ENCODE peak calls at places on chromosomes 3 and 15, in ten cellular contexts. One of them, this sample, is unnamed.

GRCh38 chr3:134360046-134360445 is 14.2 kb downstream of the AMOTL2 start:
- DNase-seq in NAMALWA: no peak
- DNase-seq in stimulated activated CD4-positive, alpha-beta T cell treated with anti-CD3 and anti-CD28 coated beads, Interleukin-1b, Interleukin-23, amount 100 ng/mL, for 24 hours: no peak
- DNase-seq in CD8-positive, alpha-beta memory T cell: no peak
- DNase-seq in stimulated activated CD8-positive, alpha-beta memory T cell treated with anti-CD3 and anti-CD28 coated beads, Interleukin-7, amount 100 ng/mL, for 1 hour: no peak
- DNase-seq in hepatocyte: no peak
- DNase-seq in AG04450: no peak
- DNase-seq in activated CD4-positive, alpha-beta memory T cell treated with anti-CD3 and anti-CD28 coated beads, Interleukin-2, amount 10 ng/mL, durations not matched to agents 7 days and 5 days: no peak
- DNase-seq in lung: no peak
- DNase-seq in activated CD8-positive, alpha-beta memory T cell treated with anti-CD3 and anti-CD28 coated beads for 48 hours: no peak
- DNase-seq in this sample: no peak

GRCh38 chr3:99747915-99748314 is 69.7 kb upstream of the CMSS1 start:
- DNase-seq in NAMALWA: no peak
- DNase-seq in stimulated activated CD4-positive, alpha-beta T cell treated with anti-CD3 and anti-CD28 coated beads, Interleukin-1b, Interleukin-23, amount 100 ng/mL, for 24 hours: no peak
- DNase-seq in CD8-positive, alpha-beta memory T cell: no peak
- DNase-seq in stimulated activated CD8-positive, alpha-beta memory T cell treated with anti-CD3 and anti-CD28 coated beads, Interleukin-7, amount 100 ng/mL, for 1 hour: no peak
- DNase-seq in hepatocyte: peak; percentile 28
- DNase-seq in AG04450: no peak
- DNase-seq in activated CD4-positive, alpha-beta memory T cell treated with anti-CD3 and anti-CD28 coated beads, Interleukin-2, amount 10 ng/mL, durations not matched to agents 7 days and 5 days: no peak
- DNase-seq in lung: no peak
- DNase-seq in activated CD8-positive, alpha-beta memory T cell treated with anti-CD3 and anti-CD28 coated beads for 48 hours: no peak
- DNase-seq in this sample: no peak

GRCh38 chr15:75577401-75578205 is 1.5 kb downstream of the PTPN9 start:
- DNase-seq in NAMALWA: peak; percentile 37
- DNase-seq in stimulated activated CD4-positive, alpha-beta T cell treated with anti-CD3 and anti-CD28 coated beads, Interleukin-1b, Interleukin-23, amount 100 ng/mL, for 24 hours: no peak
- DNase-seq in CD8-positive, alpha-beta memory T cell: no peak
- DNase-seq in stimulated activated CD8-positive, alpha-beta memory T cell treated with anti-CD3 and anti-CD28 coated beads, Interleukin-7, amount 100 ng/mL, for 1 hour: no peak
- DNase-seq in hepatocyte: no peak
- DNase-seq in AG04450: no peak
- DNase-seq in activated CD4-positive, alpha-beta memory T cell treated with anti-CD3 and anti-CD28 coated beads, Interleukin-2, amount 10 ng/mL, durations not matched to agents 7 days and 5 days: no peak
- DNase-seq in lung: no peak
- DNase-seq in activated CD8-positive, alpha-beta memory T cell treated with anti-CD3 and anti-CD28 coated beads for 48 hours: no peak
- DNase-seq in this sample: no peak

GRCh38 chr3:39166134-39166710 is 12.8 kb upstream of the CSRNP1 start:
- DNase-seq in NAMALWA: no peak
- DNase-seq in stimulated activated CD4-positive, alpha-beta T cell treated with anti-CD3 and anti-CD28 coated beads, Interleukin-1b, Interleukin-23, amount 100 ng/mL, for 24 hours: no peak
- DNase-seq in CD8-positive, alpha-beta memory T cell: no peak
- DNase-seq in stimulated activated CD8-positive, alpha-beta memory T cell treated with anti-CD3 and anti-CD28 coated beads, Interleukin-7, amount 100 ng/mL, for 1 hour: no peak
- DNase-seq in hepatocyte: peak; percentile 80
- DNase-seq in AG04450: no peak
- DNase-seq in activated CD4-positive, alpha-beta memory T cell treated with anti-CD3 and anti-CD28 coated beads, Interleukin-2, amount 10 ng/mL, durations not matched to agents 7 days and 5 days: no peak
- DNase-seq in lung: no peak
- DNase-seq in activated CD8-positive, alpha-beta memory T cell treated with anti-CD3 and anti-CD28 coated beads for 48 hours: no peak
- DNase-seq in this sample: peak; percentile 93

GRCh38 chr15:40345867-40346578 is 4.8 kb upstream of the PHGR1 start:
- DNase-seq in NAMALWA: no peak
- DNase-seq in stimulated activated CD4-positive, alpha-beta T cell treated with anti-CD3 and anti-CD28 coated beads, Interleukin-1b, Interleukin-23, amount 100 ng/mL, for 24 hours: no peak
- DNase-seq in CD8-positive, alpha-beta memory T cell: no peak
- DNase-seq in stimulated activated CD8-positive, alpha-beta memory T cell treated with anti-CD3 and anti-CD28 coated beads, Interleukin-7, amount 100 ng/mL, for 1 hour: no peak
- DNase-seq in hepatocyte: peak; percentile 82
- DNase-seq in AG04450: no peak
- DNase-seq in activated CD4-positive, alpha-beta memory T cell treated with anti-CD3 and anti-CD28 coated beads, Interleukin-2, amount 10 ng/mL, durations not matched to agents 7 days and 5 days: no peak
- DNase-seq in lung: no peak
- DNase-seq in activated CD8-positive, alpha-beta memory T cell treated with anti-CD3 and anti-CD28 coated beads for 48 hours: no peak
- DNase-seq in this sample: no peak

GRCh38 chr15:26630857-26631256 is 142.0 kb downstream of the GABRB3 start:
- DNase-seq in NAMALWA: no peak
- DNase-seq in stimulated activated CD4-positive, alpha-beta T cell treated with anti-CD3 and anti-CD28 coated beads, Interleukin-1b, Interleukin-23, amount 100 ng/mL, for 24 hours: no peak
- DNase-seq in CD8-positive, alpha-beta memory T cell: no peak
- DNase-seq in stimulated activated CD8-positive, alpha-beta memory T cell treated with anti-CD3 and anti-CD28 coated beads, Interleukin-7, amount 100 ng/mL, for 1 hour: no peak
- DNase-seq in hepatocyte: no peak
- DNase-seq in AG04450: no peak
- DNase-seq in activated CD4-positive, alpha-beta memory T cell treated with anti-CD3 and anti-CD28 coated beads, Interleukin-2, amount 10 ng/mL, durations not matched to agents 7 days and 5 days: no peak
- DNase-seq in lung: no peak
- DNase-seq in activated CD8-positive, alpha-beta memory T cell treated with anti-CD3 and anti-CD28 coated beads for 48 hours: no peak
- DNase-seq in this sample: no peak

GRCh38 chr3:168624892-168625291 is 529.2 kb upstream of the GOLIM4 start:
- DNase-seq in NAMALWA: no peak
- DNase-seq in stimulated activated CD4-positive, alpha-beta T cell treated with anti-CD3 and anti-CD28 coated beads, Interleukin-1b, Interleukin-23, amount 100 ng/mL, for 24 hours: no peak
- DNase-seq in CD8-positive, alpha-beta memory T cell: no peak
- DNase-seq in stimulated activated CD8-positive, alpha-beta memory T cell treated with anti-CD3 and anti-CD28 coated beads, Interleukin-7, amount 100 ng/mL, for 1 hour: no peak
- DNase-seq in hepatocyte: no peak
- DNase-seq in AG04450: no peak
- DNase-seq in activated CD4-positive, alpha-beta memory T cell treated with anti-CD3 and anti-CD28 coated beads, Interleukin-2, amount 10 ng/mL, durations not matched to agents 7 days and 5 days: no peak
- DNase-seq in lung: no peak
- DNase-seq in activated CD8-positive, alpha-beta memory T cell treated with anti-CD3 and anti-CD28 coated beads for 48 hours: no peak
- DNase-seq in this sample: no peak

GRCh38 chr3:61141697-61142096 is 109.6 kb downstream of the FHIT start:
- DNase-seq in NAMALWA: no peak
- DNase-seq in stimulated activated CD4-positive, alpha-beta T cell treated with anti-CD3 and anti-CD28 coated beads, Interleukin-1b, Interleukin-23, amount 100 ng/mL, for 24 hours: no peak
- DNase-seq in CD8-positive, alpha-beta memory T cell: no peak
- DNase-seq in stimulated activated CD8-positive, alpha-beta memory T cell treated with anti-CD3 and anti-CD28 coated beads, Interleukin-7, amount 100 ng/mL, for 1 hour: no peak
- DNase-seq in hepatocyte: no peak
- DNase-seq in AG04450: no peak
- DNase-seq in activated CD4-positive, alpha-beta memory T cell treated with anti-CD3 and anti-CD28 coated beads, Interleukin-2, amount 10 ng/mL, durations not matched to agents 7 days and 5 days: no peak
- DNase-seq in lung: no peak
- DNase-seq in activated CD8-positive, alpha-beta memory T cell treated with anti-CD3 and anti-CD28 coated beads for 48 hours: no peak
- DNase-seq in this sample: no peak

GRCh38 chr15:65069179-65069578 is 1.4 kb upstream of the RASL12 start:
- DNase-seq in NAMALWA: no peak
- DNase-seq in stimulated activated CD4-positive, alpha-beta T cell treated with anti-CD3 and anti-CD28 coated beads, Interleukin-1b, Interleukin-23, amount 100 ng/mL, for 24 hours: no peak
- DNase-seq in CD8-positive, alpha-beta memory T cell: no peak
- DNase-seq in stimulated activated CD8-positive, alpha-beta memory T cell treated with anti-CD3 and anti-CD28 coated beads, Interleukin-7, amount 100 ng/mL, for 1 hour: no peak
- DNase-seq in hepatocyte: peak; percentile 46
- DNase-seq in AG04450: peak; percentile 99
- DNase-seq in activated CD4-positive, alpha-beta memory T cell treated with anti-CD3 and anti-CD28 coated beads, Interleukin-2, amount 10 ng/mL, durations not matched to agents 7 days and 5 days: no peak
- DNase-seq in lung: peak; percentile 57
- DNase-seq in activated CD8-positive, alpha-beta memory T cell treated with anti-CD3 and anti-CD28 coated beads for 48 hours: no peak
- DNase-seq in this sample: peak; percentile 80

GRCh38 chr3:27578032-27578431 is 93.8 kb upstream of the SLC4A7 start:
- DNase-seq in NAMALWA: no peak
- DNase-seq in stimulated activated CD4-positive, alpha-beta T cell treated with anti-CD3 and anti-CD28 coated beads, Interleukin-1b, Interleukin-23, amount 100 ng/mL, for 24 hours: no peak
- DNase-seq in CD8-positive, alpha-beta memory T cell: no peak
- DNase-seq in stimulated activated CD8-positive, alpha-beta memory T cell treated with anti-CD3 and anti-CD28 coated beads, Interleukin-7, amount 100 ng/mL, for 1 hour: no peak
- DNase-seq in hepatocyte: no peak
- DNase-seq in AG04450: no peak
- DNase-seq in activated CD4-positive, alpha-beta memory T cell treated with anti-CD3 and anti-CD28 coated beads, Interleukin-2, amount 10 ng/mL, durations not matched to agents 7 days and 5 days: no peak
- DNase-seq in lung: no peak
- DNase-seq in activated CD8-positive, alpha-beta memory T cell treated with anti-CD3 and anti-CD28 coated beads for 48 hours: no peak
- DNase-seq in this sample: no peak

GRCh38 chr3:128579927-128580326 is 70.7 kb downstream of the RPN1 start:
- DNase-seq in NAMALWA: no peak
- DNase-seq in stimulated activated CD4-positive, alpha-beta T cell treated with anti-CD3 and anti-CD28 coated beads, Interleukin-1b, Interleukin-23, amount 100 ng/mL, for 24 hours: no peak
- DNase-seq in CD8-positive, alpha-beta memory T cell: no peak
- DNase-seq in stimulated activated CD8-positive, alpha-beta memory T cell treated with anti-CD3 and anti-CD28 coated beads, Interleukin-7, amount 100 ng/mL, for 1 hour: no peak
- DNase-seq in hepatocyte: no peak
- DNase-seq in AG04450: no peak
- DNase-seq in activated CD4-positive, alpha-beta memory T cell treated with anti-CD3 and anti-CD28 coated beads, Interleukin-2, amount 10 ng/mL, durations not matched to agents 7 days and 5 days: no peak
- DNase-seq in lung: no peak
- DNase-seq in activated CD8-positive, alpha-beta memory T cell treated with anti-CD3 and anti-CD28 coated beads for 48 hours: no peak
- DNase-seq in this sample: no peak

GRCh38 chr15:86903642-86904421 is 824.2 kb downstream of the AGBL1 start:
- DNase-seq in NAMALWA: no peak
- DNase-seq in stimulated activated CD4-positive, alpha-beta T cell treated with anti-CD3 and anti-CD28 coated beads, Interleukin-1b, Interleukin-23, amount 100 ng/mL, for 24 hours: no peak
- DNase-seq in CD8-positive, alpha-beta memory T cell: no peak
- DNase-seq in stimulated activated CD8-positive, alpha-beta memory T cell treated with anti-CD3 and anti-CD28 coated beads, Interleukin-7, amount 100 ng/mL, for 1 hour: no peak
- DNase-seq in hepatocyte: no peak
- DNase-seq in AG04450: no peak
- DNase-seq in activated CD4-positive, alpha-beta memory T cell treated with anti-CD3 and anti-CD28 coated beads, Interleukin-2, amount 10 ng/mL, durations not matched to agents 7 days and 5 days: no peak
- DNase-seq in lung: no peak
- DNase-seq in activated CD8-positive, alpha-beta memory T cell treated with anti-CD3 and anti-CD28 coated beads for 48 hours: no peak
- DNase-seq in this sample: no peak

GRCh38 chr15:78340243-78341056 is at the start of gene CRABP1:
- DNase-seq in NAMALWA: no peak
- DNase-seq in stimulated activated CD4-positive, alpha-beta T cell treated with anti-CD3 and anti-CD28 coated beads, Interleukin-1b, Interleukin-23, amount 100 ng/mL, for 24 hours: no peak
- DNase-seq in CD8-positive, alpha-beta memory T cell: no peak
- DNase-seq in stimulated activated CD8-positive, alpha-beta memory T cell treated with anti-CD3 and anti-CD28 coated beads, Interleukin-7, amount 100 ng/mL, for 1 hour: no peak
- DNase-seq in hepatocyte: peak; percentile 61
- DNase-seq in AG04450: no peak
- DNase-seq in activated CD4-positive, alpha-beta memory T cell treated with anti-CD3 and anti-CD28 coated beads, Interleukin-2, amount 10 ng/mL, durations not matched to agents 7 days and 5 days: no peak
- DNase-seq in lung: no peak
- DNase-seq in activated CD8-positive, alpha-beta memory T cell treated with anti-CD3 and anti-CD28 coated beads for 48 hours: no peak
- DNase-seq in this sample: no peak

GRCh38 chr3:72797773-72798543 is 50.3 kb downstream of the SHQ1 start:
- DNase-seq in NAMALWA: no peak
- DNase-seq in stimulated activated CD4-positive, alpha-beta T cell treated with anti-CD3 and anti-CD28 coated beads, Interleukin-1b, Interleukin-23, amount 100 ng/mL, for 24 hours: no peak
- DNase-seq in CD8-positive, alpha-beta memory T cell: no peak
- DNase-seq in stimulated activated CD8-positive, alpha-beta memory T cell treated with anti-CD3 and anti-CD28 coated beads, Interleukin-7, amount 100 ng/mL, for 1 hour: no peak
- DNase-seq in hepatocyte: peak; percentile 29
- DNase-seq in AG04450: no peak
- DNase-seq in activated CD4-positive, alpha-beta memory T cell treated with anti-CD3 and anti-CD28 coated beads, Interleukin-2, amount 10 ng/mL, durations not matched to agents 7 days and 5 days: no peak
- DNase-seq in lung: no peak
- DNase-seq in activated CD8-positive, alpha-beta memory T cell treated with anti-CD3 and anti-CD28 coated beads for 48 hours: no peak
- DNase-seq in this sample: no peak

GRCh38 chr3:82386656-82387055 is 625.2 kb upstream of the GBE1 start:
- DNase-seq in NAMALWA: no peak
- DNase-seq in stimulated activated CD4-positive, alpha-beta T cell treated with anti-CD3 and anti-CD28 coated beads, Interleukin-1b, Interleukin-23, amount 100 ng/mL, for 24 hours: no peak
- DNase-seq in CD8-positive, alpha-beta memory T cell: no peak
- DNase-seq in stimulated activated CD8-positive, alpha-beta memory T cell treated with anti-CD3 and anti-CD28 coated beads, Interleukin-7, amount 100 ng/mL, for 1 hour: no peak
- DNase-seq in hepatocyte: no peak
- DNase-seq in AG04450: no peak
- DNase-seq in activated CD4-positive, alpha-beta memory T cell treated with anti-CD3 and anti-CD28 coated beads, Interleukin-2, amount 10 ng/mL, durations not matched to agents 7 days and 5 days: no peak
- DNase-seq in lung: no peak
- DNase-seq in activated CD8-positive, alpha-beta memory T cell treated with anti-CD3 and anti-CD28 coated beads for 48 hours: no peak
- DNase-seq in this sample: no peak

GRCh38 chr15:85477730-85478129 is 97.3 kb downstream of the AKAP13 start:
- DNase-seq in NAMALWA: no peak
- DNase-seq in stimulated activated CD4-positive, alpha-beta T cell treated with anti-CD3 and anti-CD28 coated beads, Interleukin-1b, Interleukin-23, amount 100 ng/mL, for 24 hours: no peak
- DNase-seq in CD8-positive, alpha-beta memory T cell: no peak
- DNase-seq in stimulated activated CD8-positive, alpha-beta memory T cell treated with anti-CD3 and anti-CD28 coated beads, Interleukin-7, amount 100 ng/mL, for 1 hour: no peak
- DNase-seq in hepatocyte: no peak
- DNase-seq in AG04450: no peak
- DNase-seq in activated CD4-positive, alpha-beta memory T cell treated with anti-CD3 and anti-CD28 coated beads, Interleukin-2, amount 10 ng/mL, durations not matched to agents 7 days and 5 days: no peak
- DNase-seq in lung: no peak
- DNase-seq in activated CD8-positive, alpha-beta memory T cell treated with anti-CD3 and anti-CD28 coated beads for 48 hours: no peak
- DNase-seq in this sample: no peak

GRCh38 chr3:36707623-36708409 is 56.5 kb downstream of the DCLK3 start:
- DNase-seq in NAMALWA: peak; percentile 16
- DNase-seq in stimulated activated CD4-positive, alpha-beta T cell treated with anti-CD3 and anti-CD28 coated beads, Interleukin-1b, Interleukin-23, amount 100 ng/mL, for 24 hours: no peak
- DNase-seq in CD8-positive, alpha-beta memory T cell: no peak
- DNase-seq in stimulated activated CD8-positive, alpha-beta memory T cell treated with anti-CD3 and anti-CD28 coated beads, Interleukin-7, amount 100 ng/mL, for 1 hour: no peak
- DNase-seq in hepatocyte: no peak
- DNase-seq in AG04450: no peak
- DNase-seq in activated CD4-positive, alpha-beta memory T cell treated with anti-CD3 and anti-CD28 coated beads, Interleukin-2, amount 10 ng/mL, durations not matched to agents 7 days and 5 days: no peak
- DNase-seq in lung: no peak
- DNase-seq in activated CD8-positive, alpha-beta memory T cell treated with anti-CD3 and anti-CD28 coated beads for 48 hours: no peak
- DNase-seq in this sample: no peak

GRCh38 chr3:159804726-159805410 is 183.8 kb upstream of the IL12A start:
- DNase-seq in NAMALWA: peak; percentile 79
- DNase-seq in stimulated activated CD4-positive, alpha-beta T cell treated with anti-CD3 and anti-CD28 coated beads, Interleukin-1b, Interleukin-23, amount 100 ng/mL, for 24 hours: peak; percentile 18
- DNase-seq in CD8-positive, alpha-beta memory T cell: no peak
- DNase-seq in stimulated activated CD8-positive, alpha-beta memory T cell treated with anti-CD3 and anti-CD28 coated beads, Interleukin-7, amount 100 ng/mL, for 1 hour: no peak
- DNase-seq in hepatocyte: peak; percentile 91
- DNase-seq in AG04450: peak; percentile 74
- DNase-seq in activated CD4-positive, alpha-beta memory T cell treated with anti-CD3 and anti-CD28 coated beads, Interleukin-2, amount 10 ng/mL, durations not matched to agents 7 days and 5 days: peak; percentile 34
- DNase-seq in lung: peak; percentile 71
- DNase-seq in activated CD8-positive, alpha-beta memory T cell treated with anti-CD3 and anti-CD28 coated beads for 48 hours: no peak
- DNase-seq in this sample: no peak

GRCh38 chr3:197499427-197499826 is 56.3 kb downstream of the BDH1 start:
- DNase-seq in NAMALWA: no peak
- DNase-seq in stimulated activated CD4-positive, alpha-beta T cell treated with anti-CD3 and anti-CD28 coated beads, Interleukin-1b, Interleukin-23, amount 100 ng/mL, for 24 hours: no peak
- DNase-seq in CD8-positive, alpha-beta memory T cell: no peak
- DNase-seq in stimulated activated CD8-positive, alpha-beta memory T cell treated with anti-CD3 and anti-CD28 coated beads, Interleukin-7, amount 100 ng/mL, for 1 hour: no peak
- DNase-seq in hepatocyte: no peak
- DNase-seq in AG04450: no peak
- DNase-seq in activated CD4-positive, alpha-beta memory T cell treated with anti-CD3 and anti-CD28 coated beads, Interleukin-2, amount 10 ng/mL, durations not matched to agents 7 days and 5 days: no peak
- DNase-seq in lung: no peak
- DNase-seq in activated CD8-positive, alpha-beta memory T cell treated with anti-CD3 and anti-CD28 coated beads for 48 hours: no peak
- DNase-seq in this sample: no peak

GRCh38 chr3:51357856-51358255 is 27.2 kb upstream of the MANF start:
- DNase-seq in NAMALWA: no peak
- DNase-seq in stimulated activated CD4-positive, alpha-beta T cell treated with anti-CD3 and anti-CD28 coated beads, Interleukin-1b, Interleukin-23, amount 100 ng/mL, for 24 hours: no peak
- DNase-seq in CD8-positive, alpha-beta memory T cell: no peak
- DNase-seq in stimulated activated CD8-positive, alpha-beta memory T cell treated with anti-CD3 and anti-CD28 coated beads, Interleukin-7, amount 100 ng/mL, for 1 hour: no peak
- DNase-seq in hepatocyte: no peak
- DNase-seq in AG04450: no peak
- DNase-seq in activated CD4-positive, alpha-beta memory T cell treated with anti-CD3 and anti-CD28 coated beads, Interleukin-2, amount 10 ng/mL, durations not matched to agents 7 days and 5 days: no peak
- DNase-seq in lung: no peak
- DNase-seq in activated CD8-positive, alpha-beta memory T cell treated with anti-CD3 and anti-CD28 coated beads for 48 hours: no peak
- DNase-seq in this sample: no peak

GRCh38 chr3:95408464-95408862 is 1345.6 kb downstream of the NSUN3 start:
- DNase-seq in NAMALWA: no peak
- DNase-seq in stimulated activated CD4-positive, alpha-beta T cell treated with anti-CD3 and anti-CD28 coated beads, Interleukin-1b, Interleukin-23, amount 100 ng/mL, for 24 hours: no peak
- DNase-seq in CD8-positive, alpha-beta memory T cell: no peak
- DNase-seq in stimulated activated CD8-positive, alpha-beta memory T cell treated with anti-CD3 and anti-CD28 coated beads, Interleukin-7, amount 100 ng/mL, for 1 hour: no peak
- DNase-seq in hepatocyte: no peak
- DNase-seq in AG04450: no peak
- DNase-seq in activated CD4-positive, alpha-beta memory T cell treated with anti-CD3 and anti-CD28 coated beads, Interleukin-2, amount 10 ng/mL, durations not matched to agents 7 days and 5 days: no peak
- DNase-seq in lung: no peak
- DNase-seq in activated CD8-positive, alpha-beta memory T cell treated with anti-CD3 and anti-CD28 coated beads for 48 hours: no peak
- DNase-seq in this sample: no peak

GRCh38 chr15:96274698-96275097 is 55.8 kb upstream of the NR2F2 start:
- DNase-seq in NAMALWA: no peak
- DNase-seq in stimulated activated CD4-positive, alpha-beta T cell treated with anti-CD3 and anti-CD28 coated beads, Interleukin-1b, Interleukin-23, amount 100 ng/mL, for 24 hours: no peak
- DNase-seq in CD8-positive, alpha-beta memory T cell: no peak
- DNase-seq in stimulated activated CD8-positive, alpha-beta memory T cell treated with anti-CD3 and anti-CD28 coated beads, Interleukin-7, amount 100 ng/mL, for 1 hour: no peak
- DNase-seq in hepatocyte: no peak
- DNase-seq in AG04450: no peak
- DNase-seq in activated CD4-positive, alpha-beta memory T cell treated with anti-CD3 and anti-CD28 coated beads, Interleukin-2, amount 10 ng/mL, durations not matched to agents 7 days and 5 days: no peak
- DNase-seq in lung: no peak
- DNase-seq in activated CD8-positive, alpha-beta memory T cell treated with anti-CD3 and anti-CD28 coated beads for 48 hours: no peak
- DNase-seq in this sample: no peak

GRCh38 chr15:66777054-66777453 is 75.0 kb downstream of the SMAD6 start:
- DNase-seq in NAMALWA: no peak
- DNase-seq in stimulated activated CD4-positive, alpha-beta T cell treated with anti-CD3 and anti-CD28 coated beads, Interleukin-1b, Interleukin-23, amount 100 ng/mL, for 24 hours: no peak
- DNase-seq in CD8-positive, alpha-beta memory T cell: no peak
- DNase-seq in stimulated activated CD8-positive, alpha-beta memory T cell treated with anti-CD3 and anti-CD28 coated beads, Interleukin-7, amount 100 ng/mL, for 1 hour: no peak
- DNase-seq in hepatocyte: no peak
- DNase-seq in AG04450: no peak
- DNase-seq in activated CD4-positive, alpha-beta memory T cell treated with anti-CD3 and anti-CD28 coated beads, Interleukin-2, amount 10 ng/mL, durations not matched to agents 7 days and 5 days: no peak
- DNase-seq in lung: no peak
- DNase-seq in activated CD8-positive, alpha-beta memory T cell treated with anti-CD3 and anti-CD28 coated beads for 48 hours: no peak
- DNase-seq in this sample: no peak

GRCh38 chr3:27570421-27571106 is 86.4 kb upstream of the SLC4A7 start:
- DNase-seq in NAMALWA: no peak
- DNase-seq in stimulated activated CD4-positive, alpha-beta T cell treated with anti-CD3 and anti-CD28 coated beads, Interleukin-1b, Interleukin-23, amount 100 ng/mL, for 24 hours: no peak
- DNase-seq in CD8-positive, alpha-beta memory T cell: no peak
- DNase-seq in stimulated activated CD8-positive, alpha-beta memory T cell treated with anti-CD3 and anti-CD28 coated beads, Interleukin-7, amount 100 ng/mL, for 1 hour: no peak
- DNase-seq in hepatocyte: no peak
- DNase-seq in AG04450: no peak
- DNase-seq in activated CD4-positive, alpha-beta memory T cell treated with anti-CD3 and anti-CD28 coated beads, Interleukin-2, amount 10 ng/mL, durations not matched to agents 7 days and 5 days: no peak
- DNase-seq in lung: no peak
- DNase-seq in activated CD8-positive, alpha-beta memory T cell treated with anti-CD3 and anti-CD28 coated beads for 48 hours: no peak
- DNase-seq in this sample: no peak

This sample was measured in AG09309.